ENCODE peak calls at places on chromosome 1, in five cellular contexts. O, G, A, T and W are unnamed samples.

GRCh38 chr1:21553116-21553926 is 44.1 kb downstream of the ALPL start:
- DNase-seq in G (no peak), T (peak), O (no peak), A (peak), W (peak)

GRCh38 chr1:1284370-1285101 is 4.3 kb downstream of the SCNN1D start:
- DNase-seq in G (no peak), T (no peak), O (no peak), A (no peak), W (no peak)

GRCh38 chr1:219147571-219148019 is 26.1 kb upstream of the LYPLAL1 start:
- DNase-seq in A (no peak), G (peak), T (no peak), O (no peak), W (no peak)

GRCh38 chr1:34113362-34113761 is 51.7 kb downstream of the CSMD2 start:
- DNase-seq in O (no peak), G (no peak), A (no peak), T (peak), W (no peak)

GRCh38 chr1:77847621-77848080 is 40.8 kb upstream of the NEXN start:
- DNase-seq in T (no peak), O (no peak), G (no peak), A (no peak), W (no peak)

GRCh38 chr1:47635597-47635996 is 197.8 kb downstream of the FOXD2 start:
- DNase-seq in A (peak), O (no peak), T (no peak), G (no peak), W (no peak)

GRCh38 chr1:242639104-242639503 is 114.6 kb upstream of the PLD5 start:
- DNase-seq in G (no peak), A (no peak), T (no peak), O (no peak), W (no peak)

GRCh38 chr1:160437432-160438319 is 37.3 kb downstream of the VANGL2 start:
- DNase-seq in A (no peak), G (no peak), O (no peak), T (no peak), W (no peak)

GRCh38 chr1:114746450-114747121 is 11.2 kb downstream of the CSDE1 start:
- DNase-seq in O (no peak), G (no peak), A (no peak), T (no peak), W (no peak)

GRCh38 chr1:155910621-155911121 is 478 bp downstream of the RIT1 start:
- DNase-seq in T (peak), G (no peak), A (peak), O (no peak), W (peak)

GRCh38 chr1:202237052-202237451 is 43.5 kb downstream of the LGR6 start:
- DNase-seq in G (no peak), A (peak), O (no peak), T (peak), W (peak)

GRCh38 chr1:7638078-7638477 is 133.0 kb upstream of the VAMP3 start:
- DNase-seq in O (no peak), A (no peak), T (no peak), G (no peak), W (no peak)

GRCh38 chr1:41152622-41153044 is 89.5 kb downstream of the SCMH1 start:
- DNase-seq in T (peak), G (no peak), O (no peak), A (peak), W (peak)

GRCh38 chr1:208238710-208239517 is 5.3 kb downstream of the PLXNA2 start:
- DNase-seq in A (peak), O (no peak), T (peak), G (peak), W (peak)

GRCh38 chr1:192788184-192788583 is 20.7 kb upstream of the RGS2 start:
- DNase-seq in O (no peak), G (no peak), T (peak), A (peak), W (peak)

GRCh38 chr1:16173447-16174260 is 17.8 kb upstream of the EPHA2 start:
- DNase-seq in G (peak), A (peak), O (no peak), T (no peak), W (peak)

GRCh38 chr1:164838786-164839185 is 279.8 kb downstream of the PBX1 start:
- DNase-seq in G (no peak), O (no peak), A (no peak), T (no peak), W (no peak)

GRCh38 chr1:19319196-19319595 is 7.1 kb downstream of the SLC66A1 start:
- DNase-seq in G (no peak), O (no peak), T (no peak), A (no peak), W (no peak)

GRCh38 chr1:17553970-17554369 is 14.5 kb downstream of the ARHGEF10L start:
- DNase-seq in T (peak), O (no peak), A (peak), G (no peak), W (peak)

GRCh38 chr1:183652107-183652506 is 1.0 kb downstream of the APOBEC4 start:
- DNase-seq in G (no peak), O (no peak), T (no peak), A (no peak), W (no peak)

GRCh38 chr1:235015291-235015990 is 113.2 kb downstream of the TOMM20 start:
- DNase-seq in O (no peak), T (no peak), G (no peak), A (no peak), W (no peak)

GRCh38 chr1:41534181-41535076 is 49.9 kb upstream of the EDN2 start:
- DNase-seq in A (no peak), O (peak), T (no peak), G (peak), W (no peak)

GRCh38 chr1:157073944-157074685 is 25.5 kb downstream of the ETV3L start:
- DNase-seq in A (peak), O (peak), T (peak), G (peak), W (peak)

GRCh38 chr1:156232222-156232621 is 9.8 kb upstream of the BGLAP start:
- DNase-seq in A (no peak), O (no peak), T (no peak), G (no peak), W (no peak)

GRCh38 chr1:226626577-226626956 is 78.0 kb downstream of the STUM start:
- DNase-seq in T (peak), G (peak), O (peak), A (peak), W (peak)

GRCh38 chr1:110292327-110292741 is 46.8 kb upstream of the RBM15 start:
- DNase-seq in G (no peak), A (peak), O (no peak), T (peak), W (peak)

GRCh38 chr1:89884718-89885596 is 64.1 kb downstream of the LRRC8D start:
- DNase-seq in O (no peak), G (no peak), T (peak), A (peak), W (peak)

GRCh38 chr1:14661220-14661619 is 62.7 kb downstream of the KAZN start:
- DNase-seq in T (peak), O (no peak), G (no peak), A (no peak), W (no peak)

GRCh38 chr1:27394925-27395324 is 2.5 kb downstream of the GPR3 start:
- DNase-seq in G (no peak), T (no peak), A (peak), O (no peak), W (no peak)

GRCh38 chr1:156150107-156151000 is 3.0 kb upstream of the SEMA4A start:
- DNase-seq in A (no peak), O (no peak), T (no peak), G (no peak), W (no peak)

GRCh38 chr1:39829791-39830533 is 41.3 kb upstream of the BMP8B start:
- DNase-seq in T (peak), O (no peak), G (no peak), A (peak), W (no peak)

GRCh38 chr1:234231061-234231892 is 142.0 kb upstream of the COA6 start:
- DNase-seq in O (no peak), T (no peak), A (no peak), G (peak), W (no peak)

GRCh38 chr1:66132324-66132723 is 339.6 kb downstream of the PDE4B start:
- DNase-seq in G (no peak), O (no peak), T (no peak), A (no peak), W (no peak)

GRCh38 chr1:229192031-229192430 is 78.9 kb upstream of the RAB4A start:
- DNase-seq in G (no peak), T (peak), A (peak), O (no peak), W (peak)

GRCh38 chr1:37556712-37557196 is at the start of gene DNALI1:
- DNase-seq in O (peak), G (peak), A (peak), T (peak), W (peak)

DNA sequence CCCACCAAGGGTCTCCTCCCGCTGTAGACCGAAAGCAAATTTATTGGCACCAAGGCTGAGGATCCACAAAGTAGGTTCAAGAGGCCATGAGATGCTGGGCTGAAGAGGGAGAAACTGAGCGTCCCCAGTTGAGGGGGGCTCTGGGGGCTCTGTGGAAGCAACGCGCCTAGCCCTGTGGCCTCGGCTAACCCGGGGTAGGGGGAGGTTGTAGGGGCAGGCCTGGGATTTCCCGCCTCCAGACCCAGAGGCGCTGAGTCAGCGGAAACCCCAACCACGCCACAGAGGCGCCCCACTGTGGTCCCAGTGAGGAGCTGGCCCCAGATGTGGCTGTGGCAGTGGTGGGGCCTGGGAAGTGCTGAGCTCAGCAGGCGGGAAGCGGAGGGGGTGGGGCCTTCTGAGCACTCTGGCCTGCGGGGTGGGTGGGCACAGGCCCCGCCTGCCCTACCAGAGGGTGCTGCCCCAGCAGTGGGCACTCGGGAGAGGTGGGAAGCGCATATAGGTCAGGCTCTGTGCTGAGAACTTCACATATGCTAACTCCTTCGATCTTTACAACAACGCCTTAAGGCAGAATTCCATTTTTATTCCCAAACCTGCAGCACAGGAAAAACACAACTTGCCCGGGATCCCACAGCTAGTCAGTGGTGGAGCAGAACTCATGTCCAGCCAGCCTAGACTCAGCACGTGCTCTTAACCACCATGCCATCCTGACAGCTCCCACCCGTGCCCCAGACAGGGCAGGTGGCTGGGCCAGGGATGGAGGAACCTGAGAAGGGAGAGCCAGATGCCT is 1.5 kb upstream of the COL16A1 start:
- DNase-seq in G (no peak), T (peak), A (peak), O (peak), W (peak)
- TF ChIP-seq CTCF in G (no peak), T (peak), A (peak), O (no peak), W (peak)

GRCh38 chr1:59779949-59780348 is 34.8 kb upstream of the HOOK1 start:
- DNase-seq in G (no peak), T (no peak), A (no peak), O (no peak), W (no peak)
- TF ChIP-seq CTCF in G (no peak), T (peak), A (peak), O (no peak), W (no peak)

DNA sequence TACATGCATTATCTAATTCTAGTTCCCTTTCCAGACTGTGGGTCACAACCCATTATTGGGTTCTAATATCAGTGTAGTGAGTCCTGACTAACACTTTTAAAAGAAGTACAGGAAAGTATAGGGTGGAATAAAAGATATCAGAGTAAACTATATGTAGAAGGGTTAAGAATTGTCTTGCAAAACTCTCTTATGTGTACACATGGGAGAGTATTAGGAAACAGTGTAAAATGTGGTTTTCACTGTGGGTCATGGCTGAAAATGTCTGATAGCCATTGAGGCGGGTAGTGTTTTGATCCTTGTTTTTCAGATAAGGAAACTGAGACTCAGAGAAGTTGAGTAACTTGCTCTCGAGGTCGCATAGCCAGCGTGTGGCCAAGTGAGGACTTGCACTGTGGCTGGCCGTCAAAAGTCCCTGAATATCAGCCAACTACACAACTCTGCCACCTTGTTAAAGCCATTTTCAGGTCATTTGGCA is 18.5 kb upstream of the MTARC1 start:
- DNase-seq in O (no peak), G (no peak), T (no peak), A (no peak), W (peak)
- TF ChIP-seq CTCF in O (no peak), G (peak), T (no peak), A (no peak), W (no peak)

GRCh38 chr1:205824180-205824579 is 11.2 kb upstream of the SLC41A1 start:
- DNase-seq in T (no peak), O (no peak), A (no peak), G (no peak), W (no peak)
- TF ChIP-seq CTCF in T (no peak), O (no peak), A (no peak), G (no peak), W (no peak)

DNA sequence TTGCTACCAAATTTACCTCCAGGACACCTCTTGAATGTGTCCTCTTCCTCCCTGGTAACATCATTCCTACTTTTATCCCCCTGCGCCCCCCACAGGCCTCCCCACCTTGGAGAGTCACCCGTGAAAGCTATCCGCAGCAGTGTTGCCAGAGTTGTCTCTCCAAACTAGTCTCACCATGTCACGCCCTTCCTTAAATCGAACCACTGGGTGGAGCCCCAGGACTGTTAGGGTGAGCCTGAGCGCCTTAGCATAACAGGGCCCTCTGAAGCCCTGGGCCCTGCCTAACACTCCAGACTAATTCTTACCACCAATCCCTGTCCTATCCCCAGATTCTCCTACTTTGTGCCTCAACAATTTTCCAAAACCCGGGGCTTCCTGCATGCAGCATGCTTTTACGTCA is 35.0 kb downstream of the HSD3B2 start:
- DNase-seq in A (no peak), T (peak), G (no peak), O (no peak), W (no peak)
- TF ChIP-seq CTCF in A (peak), T (no peak), G (no peak), O (no peak), W (no peak)